ENCODE peak calls at places on chromosomes 5 and 9, in six cellular contexts. I is left ventricle myocardium inferior, T is dorsolateral prefrontal cortex, Q is fibroblast of pulmonary artery, A is GM23338, H is endothelial cell. D is an unnamed sample.

GRCh38 chr9:120161801-120162200 is 418.2 kb downstream of the CDK5RAP2 start:
- DNase-seq in Q (no peak), T (no peak), H (no peak), I (no peak), A (no peak), D (no peak)

GRCh38 chr9:3768698-3769458 is 243.1 kb upstream of the RFX3 start:
- DNase-seq in Q (peak), I (no peak), A (no peak), H (no peak), T (no peak), D (no peak)

GRCh38 chr5:66877843-66878242 is 281.6 kb downstream of the MAST4 start:
- DNase-seq in I (no peak), Q (peak), T (no peak), A (no peak), H (no peak), D (no peak)

GRCh38 chr9:75612205-75612604 is 278.3 kb upstream of the PCSK5 start:
- DNase-seq in T (no peak), A (no peak), H (no peak), I (no peak), Q (no peak), D (no peak)

GRCh38 chr5:5198111-5198510 is 58.0 kb downstream of the ADAMTS16 start:
- DNase-seq in I (no peak), H (no peak), A (no peak), Q (no peak), T (no peak), D (no peak)

GRCh38 chr5:96881511-96882115 is 5.3 kb downstream of the ERAP2 start:
- DNase-seq in I (no peak), Q (peak), T (no peak), H (no peak), A (no peak), D (no peak)

GRCh38 chr9:110954822-110955291 is 83.4 kb downstream of the LPAR1 start:
- DNase-seq in T (no peak), I (no peak), Q (no peak), A (no peak), H (no peak), D (no peak)

GRCh38 chr5:137440800-137441199 is 58.3 kb downstream of the SPOCK1 start:
- DNase-seq in A (no peak), Q (no peak), T (no peak), I (no peak), H (no peak), D (no peak)

GRCh38 chr9:69745716-69746538 is 13.9 kb downstream of the PTAR1 start:
- DNase-seq in I (no peak), Q (peak), A (peak), H (no peak), T (peak), D (no peak)

GRCh38 chr5:32506251-32506661 is 61.7 kb upstream of the ZFR start:
- DNase-seq in H (no peak), T (peak), A (no peak), Q (peak), I (peak), D (no peak)

GRCh38 chr5:109239501-109239900 is 170.3 kb downstream of the PJA2 start:
- DNase-seq in H (no peak), I (no peak), Q (peak), T (no peak), A (no peak), D (no peak)

GRCh38 chr9:36970007-36970888 is 63.8 kb downstream of the PAX5 start:
- DNase-seq in I (no peak), H (no peak), A (no peak), Q (no peak), T (no peak), D (no peak)

GRCh38 chr9:3894764-3895163 is 369.0 kb upstream of the RFX3 start:
- DNase-seq in T (no peak), Q (peak), H (no peak), A (no peak), I (no peak), D (no peak)

GRCh38 chr9:108382267-108382666 is 473.5 kb downstream of the ACTL7B start:
- DNase-seq in T (no peak), Q (no peak), A (no peak), I (no peak), H (no peak), D (no peak)

GRCh38 chr9:29393064-29393463 is 1819.8 kb upstream of the C9orf72 start:
- DNase-seq in I (no peak), T (no peak), H (no peak), A (no peak), Q (peak), D (no peak)

GRCh38 chr5:132458651-132459030 is 31.9 kb downstream of the IRF1 start:
- DNase-seq in H (no peak), Q (peak), A (no peak), T (no peak), I (no peak), D (no peak)

GRCh38 chr5:177390363-177391300 is 6.4 kb downstream of the SLC34A1 start:
- DNase-seq in Q (peak), A (peak), I (peak), H (peak), T (peak), D (peak)

GRCh38 chr9:72675586-72675985 is 154.2 kb downstream of the TMC1 start:
- DNase-seq in H (no peak), T (no peak), A (no peak), Q (peak), I (no peak), D (no peak)

GRCh38 chr9:21991039-21991959 is 2.9 kb downstream of the CDKN2A start:
- DNase-seq in T (no peak), A (no peak), Q (no peak), I (no peak), H (no peak), D (no peak)

GRCh38 chr5:112563169-112563826 is 144.2 kb upstream of the EPB41L4A start:
- DNase-seq in Q (no peak), A (no peak), I (no peak), T (no peak), H (no peak), D (no peak)

GRCh38 chr9:14205463-14205862 is 108.5 kb downstream of the NFIB start:
- DNase-seq in H (no peak), A (no peak), I (no peak), T (no peak), Q (peak), D (no peak)

GRCh38 chr5:147387109-147387508 is 122.8 kb downstream of the DPYSL3 start:
- DNase-seq in Q (no peak), H (no peak), I (no peak), T (no peak), A (no peak), D (no peak)

GRCh38 chr9:7209051-7209450 is 451.3 kb downstream of the KDM4C start:
- DNase-seq in H (no peak), I (no peak), Q (no peak), T (peak), A (no peak), D (no peak)

GRCh38 chr9:26811106-26811505 is 81.5 kb downstream of the CAAP1 start:
- DNase-seq in H (no peak), A (no peak), T (no peak), Q (peak), I (no peak), D (no peak)

GRCh38 chr5:139368613-139369012 is 14.5 kb downstream of the SLC23A1 start:
- DNase-seq in I (no peak), H (no peak), Q (no peak), T (no peak), A (no peak), D (no peak)
- TF ChIP-seq CTCF in I (no peak), H (no peak), Q (no peak), T (no peak), A (peak), D (no peak)

GRCh38 chr5:16178745-16179372 is 732 bp downstream of the MARCHF11 start:
- DNase-seq in T (peak), A (peak), H (peak), Q (peak), I (peak), D (peak)
- TF ChIP-seq CTCF in T (no peak), A (no peak), H (no peak), Q (no peak), I (peak), D (no peak)

DNA sequence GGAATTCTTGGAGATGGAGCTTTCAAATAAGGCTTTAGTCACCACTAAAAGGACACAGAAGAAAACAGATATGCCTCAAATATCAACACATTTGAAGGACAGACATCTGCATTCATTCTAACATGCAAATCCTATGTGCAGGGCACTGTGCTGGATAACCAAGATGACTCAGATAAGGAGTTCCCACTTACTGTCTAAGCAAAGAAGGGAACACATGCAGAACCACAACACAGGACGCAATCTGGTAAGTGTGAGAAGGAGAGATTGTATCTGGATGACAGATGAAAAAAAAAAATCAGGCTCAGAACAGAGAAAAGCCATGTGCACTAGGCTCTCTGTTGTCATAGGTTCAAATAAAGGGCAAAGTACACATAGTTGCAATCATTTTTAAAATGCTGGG is 42.5 kb downstream of the ELAVL2 start:
- DNase-seq in A (no peak), Q (no peak), H (no peak), T (no peak), I (no peak), D (no peak)
- TF ChIP-seq CTCF in A (no peak), Q (no peak), H (no peak), T (no peak), I (no peak), D (no peak)

GRCh38 chr5:140965905-140966292 is 377 bp upstream of the PCDHAC2 start:
- DNase-seq in A (peak), Q (no peak), H (no peak), I (no peak), T (peak), D (no peak)
- TF ChIP-seq CTCF in A (no peak), Q (no peak), H (no peak), I (no peak), T (no peak), D (no peak)

DNA sequence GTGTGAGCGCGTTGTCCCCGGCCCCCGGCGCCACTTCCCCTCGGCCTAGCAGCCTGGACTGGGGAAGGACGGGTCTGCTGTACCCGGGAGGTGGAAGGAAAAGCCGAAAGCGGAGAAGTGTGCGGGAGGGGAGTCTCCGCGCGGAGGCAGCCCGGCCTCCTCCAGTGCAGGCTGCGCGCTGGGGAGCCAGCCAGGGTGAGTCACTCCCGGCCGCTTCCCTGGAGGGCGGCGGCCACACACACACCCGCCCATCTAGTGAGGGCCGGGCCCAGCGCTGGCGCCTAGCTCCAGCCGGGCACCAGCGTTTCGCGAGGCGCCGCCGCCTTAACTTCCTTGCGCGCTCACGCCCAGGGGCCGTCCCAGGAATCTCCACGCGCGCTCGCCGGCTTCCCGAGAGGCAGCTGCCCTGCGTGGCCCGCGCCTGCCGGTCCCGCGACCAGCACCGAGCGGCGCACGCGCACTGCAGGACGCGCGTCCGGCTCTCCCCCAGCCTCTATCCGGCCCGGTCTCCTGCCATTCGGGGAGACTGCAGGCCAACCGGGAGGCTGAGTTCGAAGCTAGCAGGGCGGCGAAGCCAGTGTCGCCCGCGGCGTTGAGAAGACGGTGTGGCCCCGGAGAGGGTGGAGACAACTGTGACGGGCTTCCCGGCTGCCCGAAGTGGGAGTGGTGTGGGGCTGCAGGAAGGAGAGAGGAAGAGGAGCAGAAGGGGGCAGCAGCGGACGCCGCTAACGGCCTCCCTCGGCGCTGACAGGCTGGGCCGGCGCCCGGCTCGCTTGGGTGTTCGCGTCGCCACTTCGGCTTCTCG is at the start of gene JAK2:
- DNase-seq in Q (peak), H (peak), I (peak), A (peak), T (peak), D (peak)
- TF ChIP-seq CTCF in Q (peak), H (peak), I (peak), A (peak), T (peak), D (peak)

GRCh38 chr5:180115326-180116076 is 43.9 kb upstream of the RNF130 start:
- DNase-seq in Q (no peak), T (no peak), A (no peak), I (no peak), H (no peak), D (no peak)

GRCh38 chr5:180117378-180117725 is 45.8 kb upstream of the RNF130 start:
- DNase-seq in A (no peak), Q (no peak), T (no peak), H (no peak), I (no peak), D (no peak)

GRCh38 chr5:180118391-180118791 is 46.8 kb upstream of the RNF130 start:
- DNase-seq in Q (no peak), A (no peak), H (peak), T (no peak), I (no peak), D (no peak)

GRCh38 chr5:180116077-180116375 is 44.5 kb upstream of the RNF130 start:
- DNase-seq in T (no peak), H (no peak), I (no peak), A (no peak), Q (no peak), D (no peak)

GRCh38 chr5:180116441-180117377 is 45.1 kb upstream of the RNF130 start:
- DNase-seq in I (no peak), Q (no peak), A (no peak), T (no peak), H (no peak), D (no peak)
- TF ChIP-seq CTCF in I (no peak), Q (no peak), A (no peak), T (no peak), H (no peak), D (no peak)

GRCh38 chr5:76426391-76426802 is 23.3 kb downstream of the IQGAP2 start:
- DNase-seq in T (no peak), H (peak), I (no peak), Q (no peak), A (peak), D (no peak)

GRCh38 chr5:76422742-76423141 is 19.7 kb downstream of the IQGAP2 start:
- DNase-seq in T (no peak), Q (no peak), I (no peak), A (no peak), H (no peak), D (no peak)

GRCh38 chr5:76427481-76428140 is 24.5 kb downstream of the IQGAP2 start:
- DNase-seq in H (no peak), Q (no peak), I (no peak), T (no peak), A (peak), D (no peak)

GRCh38 chr5:76422175-76422574 is 19.1 kb downstream of the IQGAP2 start:
- DNase-seq in H (no peak), T (no peak), I (no peak), Q (no peak), A (no peak), D (no peak)

DNA sequence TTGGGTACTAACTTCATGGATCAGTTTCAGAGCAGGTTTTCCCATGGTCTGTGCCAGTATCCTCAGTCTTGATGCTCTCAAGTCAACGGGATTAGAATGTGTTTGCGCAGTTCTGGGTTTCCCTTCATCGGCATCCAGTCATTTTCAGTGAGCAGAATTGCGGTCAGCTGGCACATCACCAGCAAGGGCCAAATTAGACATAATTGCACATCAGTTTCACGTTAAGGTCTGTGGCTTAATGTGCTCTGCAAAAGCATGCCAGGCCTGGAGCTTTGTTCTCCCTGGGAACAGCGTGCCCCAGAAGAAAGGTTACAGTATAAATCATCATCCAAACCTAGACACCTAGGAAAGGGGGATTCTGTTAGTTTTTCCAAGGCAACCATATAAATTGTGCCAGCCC is 22.9 kb downstream of the IQGAP2 start:
- DNase-seq in A (no peak), H (no peak), I (no peak), T (no peak), Q (no peak), D (no peak)
- TF ChIP-seq CTCF in A (no peak), H (no peak), I (no peak), T (no peak), Q (no peak), D (no peak)

GRCh38 chr9:127347831-127348699 is 48.9 kb upstream of the SLC2A8 start:
- DNase-seq in T (no peak), Q (peak), H (peak), A (peak), I (no peak), D (no peak)
- TF ChIP-seq CTCF in T (peak), Q (peak), H (no peak), A (peak), I (no peak), D (no peak)

GRCh38 chr5:1118231-1118698 is 6.4 kb upstream of the SLC12A7 start:
- DNase-seq in T (no peak), A (no peak), I (no peak), H (no peak), Q (peak), D (no peak)
- TF ChIP-seq CTCF in T (no peak), A (no peak), I (no peak), H (no peak), Q (no peak), D (no peak)